ENCODE peak calls at places on chromosome 12, in six cellular contexts. N is effector CD4-positive, alpha-beta T cell; M is stimulated activated CD8-positive, alpha-beta memory T cell treated with anti-CD3 and anti-CD28 coated beads, Interleukin-12 subunit alpha, Interleukin-12 subunit beta, amount 100 ng/mL, for 1 hour; J is stimulated activated CD4-positive, alpha-beta T cell treated with anti-CD3 and anti-CD28 coated beads, Interleukin-1b, Interleukin-23, amount 100 ng/mL, for 24 hours; X is HTR-8/SVneo; S is mucosa of gallbladder. T is an unnamed sample.

GRCh38 chr12:103852498-103852992 is 11.5 kb upstream of the NT5DC3 start:
- DNase-seq in S (no peak), N (no peak), J (no peak), M (no peak), X (no peak), T (no peak)

GRCh38 chr12:104372048-104372720 is 68.6 kb downstream of the EID3 start:
- DNase-seq in S (no peak), N (no peak), M (peak), X (no peak), J (no peak), T (no peak)

GRCh38 chr12:68772714-68773113 is 26.7 kb downstream of the SLC35E3 start:
- DNase-seq in S (no peak), J (no peak), N (no peak), X (no peak), M (no peak), T (no peak)

GRCh38 chr12:931591-931990 is 17.9 kb downstream of the RAD52 start:
- DNase-seq in X (no peak), J (no peak), M (no peak), S (no peak), N (no peak), T (no peak)

GRCh38 chr12:31645944-31646343 is 13.5 kb upstream of the ETFBKMT start:
- DNase-seq in J (no peak), S (no peak), M (no peak), X (no peak), N (no peak), T (no peak)

GRCh38 chr12:55036326-55036725 is 16.6 kb downstream of the NEUROD4 start:
- DNase-seq in X (no peak), S (no peak), J (no peak), M (no peak), N (no peak), T (no peak)

GRCh38 chr12:120651821-120652220 is 11.4 kb downstream of the CABP1 start:
- DNase-seq in M (no peak), N (no peak), J (no peak), X (no peak), S (no peak), T (no peak)

GRCh38 chr12:6057693-6058092 is 66.8 kb downstream of the VWF start:
- DNase-seq in N (no peak), M (no peak), S (no peak), J (no peak), X (no peak), T (no peak)

GRCh38 chr12:107522692-107523477 is 162.7 kb upstream of the PWP1 start:
- DNase-seq in S (no peak), J (no peak), M (no peak), X (no peak), N (no peak), T (no peak)

GRCh38 chr12:130743606-130744005 is 27.5 kb upstream of the RIMBP2 start:
- DNase-seq in S (no peak), M (no peak), X (no peak), J (no peak), N (no peak), T (no peak)

GRCh38 chr12:62581288-62582064 is 114.8 kb downstream of the MON2 start:
- DNase-seq in X (peak), J (no peak), N (no peak), M (no peak), S (no peak), T (no peak)

GRCh38 chr12:60324746-60325145 is 728.9 kb downstream of the SLC16A7 start:
- DNase-seq in S (no peak), J (no peak), X (no peak), N (no peak), M (no peak), T (no peak)

GRCh38 chr12:110367209-110367864 is 36.2 kb downstream of the ANAPC7 start:
- DNase-seq in J (no peak), N (no peak), X (no peak), S (no peak), M (no peak), T (no peak)

GRCh38 chr12:14416658-14417057 is 51.2 kb downstream of the ATF7IP start:
- DNase-seq in M (no peak), N (peak), X (peak), J (no peak), S (no peak), T (no peak)

GRCh38 chr12:87924149-87924548 is 105.1 kb downstream of the C12orf50 start:
- DNase-seq in N (no peak), X (no peak), J (no peak), M (no peak), S (no peak), T (no peak)

GRCh38 chr12:68185598-68185997 is 26.1 kb upstream of the IFNG start:
- DNase-seq in N (no peak), X (no peak), J (no peak), M (no peak), S (no peak), T (no peak)

GRCh38 chr12:65125975-65126374 is 4.9 kb upstream of the WIF1 start:
- DNase-seq in N (no peak), M (no peak), J (no peak), S (no peak), X (no peak), T (no peak)

GRCh38 chr12:40946612-40947194 is 241.4 kb upstream of the PDZRN4 start:
- DNase-seq in S (no peak), M (no peak), J (no peak), N (no peak), X (peak), T (no peak)

GRCh38 chr12:4535092-4535491 is 3.6 kb upstream of the RAD51AP1 start:
- DNase-seq in X (no peak), N (no peak), M (no peak), S (no peak), J (no peak), T (no peak)

GRCh38 chr12:132561784-132562156 is 48.6 kb downstream of the LRCOL1 start:
- DNase-seq in N (no peak), X (peak), M (no peak), S (no peak), J (no peak), T (no peak)

GRCh38 chr12:59459966-59460365 is 135.9 kb upstream of the SLC16A7 start:
- DNase-seq in S (no peak), N (no peak), J (no peak), M (no peak), X (peak), T (no peak)

GRCh38 chr12:108479364-108480070 is 35.6 kb upstream of the FICD start:
- DNase-seq in S (no peak), J (no peak), M (no peak), X (no peak), N (no peak), T (no peak)

GRCh38 chr12:78797201-78797931 is 67.2 kb upstream of the SYT1 start:
- DNase-seq in X (no peak), J (no peak), N (no peak), S (no peak), M (no peak), T (no peak)

GRCh38 chr12:131892711-131893604 is 1.5 kb upstream of the ULK1 start:
- DNase-seq in J (no peak), X (no peak), S (no peak), N (no peak), M (no peak), T (no peak)

GRCh38 chr12:89228466-89228865 is 123.8 kb downstream of the DUSP6 start:
- DNase-seq in S (no peak), J (no peak), N (no peak), M (no peak), X (no peak), T (no peak)

GRCh38 chr12:54650884-54651283 is 2.7 kb upstream of the DCD start:
- DNase-seq in M (no peak), S (no peak), X (no peak), J (no peak), N (no peak), T (no peak)

GRCh38 chr12:66087365-66087943 is 43.1 kb downstream of the LLPH start:
- DNase-seq in N (peak), M (no peak), X (peak), S (peak), J (peak), T (no peak)

GRCh38 chr12:52663420-52663819 is 11.4 kb upstream of the KRT2 start:
- DNase-seq in J (no peak), M (no peak), N (no peak), S (no peak), X (no peak), T (no peak)

GRCh38 chr12:3684449-3685051 is 68.4 kb downstream of the CRACR2A start:
- DNase-seq in X (no peak), N (no peak), M (no peak), J (no peak), S (no peak), T (no peak)

GRCh38 chr12:93080994-93081809 is 152.1 kb upstream of the EEA1 start:
- DNase-seq in X (peak), M (no peak), S (peak), N (no peak), J (no peak), T (no peak)

GRCh38 chr12:54127538-54128259 is 61.1 kb downstream of the SMUG1 start:
- DNase-seq in N (no peak), J (no peak), M (no peak), S (no peak), X (no peak), T (no peak)

GRCh38 chr12:24741216-24741615 is 207.7 kb downstream of the BCAT1 start:
- DNase-seq in N (no peak), J (no peak), S (no peak), X (no peak), M (no peak), T (no peak)

GRCh38 chr12:8950702-8951478 is 1.4 kb upstream of the M6PR start:
- DNase-seq in X (no peak), N (no peak), J (no peak), S (no peak), M (no peak), T (no peak)

GRCh38 chr12:114848661-114849060 is 164.7 kb upstream of the TBX3 start:
- DNase-seq in X (no peak), M (no peak), N (no peak), S (no peak), J (no peak), T (peak)

GRCh38 chr12:104627231-104627974 is 170.7 kb downstream of the CHST11 start:
- DNase-seq in S (no peak), N (no peak), X (no peak), J (no peak), M (no peak), T (no peak)

GRCh38 chr12:75883241-75883640 is 148.3 kb downstream of the PHLDA1 start:
- DNase-seq in S (no peak), M (no peak), J (no peak), N (no peak), X (no peak), T (no peak)